ENCODE peak calls at places on chromosomes 3 and 15, in four cellular contexts. One of them, this sample, is unnamed.

GRCh38 chr15:52414936-52415335 is 113.7 kb downstream of the MYO5A start:
- DNase-seq in GM12878: no peak
- DNase-seq in HCT116: no peak
- DNase-seq in A549: no peak
- DNase-seq in this sample: no peak

GRCh38 chr3:46409735-46410489 is 2.9 kb downstream of the CCRL2 start:
- DNase-seq in A549: no peak
- DNase-seq in GM12878: no peak
- DNase-seq in HCT116: no peak
- DNase-seq in this sample: no peak

GRCh38 chr15:70047386-70048195 is 50.1 kb downstream of the TLE3 start:
- DNase-seq in A549: no peak
- DNase-seq in GM12878: no peak
- DNase-seq in HCT116: no peak
- DNase-seq in this sample: no peak

GRCh38 chr3:143306419-143306818 is 186.8 kb downstream of the CHST2 start:
- DNase-seq in GM12878: no peak
- DNase-seq in A549: no peak
- DNase-seq in HCT116: no peak
- DNase-seq in this sample: no peak

GRCh38 chr15:91124155-91124554 is 24.1 kb downstream of the SV2B start:
- DNase-seq in GM12878: no peak
- DNase-seq in HCT116: no peak
- DNase-seq in A549: no peak
- DNase-seq in this sample: no peak

GRCh38 chr3:22269827-22270226 is 518.8 kb upstream of the ZNF385D start:
- DNase-seq in GM12878: no peak
- DNase-seq in A549: no peak
- DNase-seq in HCT116: no peak
- DNase-seq in this sample: no peak

GRCh38 chr15:94844188-94844532 is 612.8 kb downstream of the MCTP2 start:
- DNase-seq in GM12878: no peak
- DNase-seq in HCT116: no peak
- DNase-seq in A549: no peak
- DNase-seq in this sample: no peak

GRCh38 chr3:197345381-197345780 is 47.0 kb upstream of the DLG1 start:
- DNase-seq in A549: no peak
- DNase-seq in GM12878: no peak
- DNase-seq in HCT116: no peak
- DNase-seq in this sample: no peak

GRCh38 chr15:68318008-68318835 is 40.7 kb downstream of the FEM1B start:
- DNase-seq in HCT116: no peak
- DNase-seq in GM12878: no peak
- DNase-seq in A549: no peak
- DNase-seq in this sample: no peak

GRCh38 chr3:85821130-85821756 is 862.5 kb downstream of the CADM2 start:
- DNase-seq in HCT116: no peak
- DNase-seq in GM12878: no peak
- DNase-seq in A549: peak
- DNase-seq in this sample: no peak

GRCh38 chr3:69444980-69445379 is 59.1 kb upstream of the FRMD4B start:
- DNase-seq in HCT116: no peak
- DNase-seq in GM12878: no peak
- DNase-seq in A549: no peak
- DNase-seq in this sample: no peak

GRCh38 chr3:60584250-60584649 is 667.0 kb downstream of the FHIT start:
- DNase-seq in A549: no peak
- DNase-seq in HCT116: no peak
- DNase-seq in GM12878: no peak
- DNase-seq in this sample: no peak

GRCh38 chr3:105094588-105094987 is 272.1 kb upstream of the ALCAM start:
- DNase-seq in HCT116: no peak
- DNase-seq in A549: no peak
- DNase-seq in GM12878: no peak
- DNase-seq in this sample: no peak

GRCh38 chr15:70200003-70200410 is 102.3 kb upstream of the TLE3 start:
- DNase-seq in A549: no peak
- DNase-seq in GM12878: no peak
- DNase-seq in HCT116: no peak
- DNase-seq in this sample: no peak

GRCh38 chr3:171317133-171317532 is 143.1 kb downstream of the TNIK start:
- DNase-seq in GM12878: no peak
- DNase-seq in HCT116: no peak
- DNase-seq in A549: no peak
- DNase-seq in this sample: no peak

GRCh38 chr3:32366638-32367368 is 24.9 kb upstream of the CMTM7 start:
- DNase-seq in GM12878: no peak
- DNase-seq in A549: no peak
- DNase-seq in HCT116: peak
- DNase-seq in this sample: no peak

GRCh38 chr3:48086736-48087470 is 70.7 kb upstream of the MAP4 start:
- DNase-seq in GM12878: no peak
- DNase-seq in HCT116: no peak
- DNase-seq in A549: peak
- DNase-seq in this sample: no peak

GRCh38 chr15:86553116-86553515 is 473.4 kb downstream of the AGBL1 start:
- DNase-seq in HCT116: no peak
- DNase-seq in GM12878: no peak
- DNase-seq in A549: no peak
- DNase-seq in this sample: no peak

GRCh38 chr15:101445109-101445508 is 44.4 kb downstream of the PCSK6 start:
- DNase-seq in HCT116: no peak
- DNase-seq in GM12878: no peak
- DNase-seq in A549: no peak
- DNase-seq in this sample: no peak

GRCh38 chr3:60792287-60792852 is 458.9 kb downstream of the FHIT start:
- DNase-seq in A549: no peak
- DNase-seq in HCT116: no peak
- DNase-seq in GM12878: no peak
- DNase-seq in this sample: no peak

GRCh38 chr15:40894689-40895308 is 549 bp downstream of the VPS18 start:
- DNase-seq in GM12878: no peak
- DNase-seq in A549: peak
- DNase-seq in HCT116: peak
- DNase-seq in this sample: peak

GRCh38 chr3:178334239-178334638 is 202.0 kb upstream of the KCNMB2 start:
- DNase-seq in HCT116: no peak
- DNase-seq in A549: no peak
- DNase-seq in GM12878: no peak
- DNase-seq in this sample: no peak

GRCh38 chr15:68113751-68114150 is 59.6 kb downstream of the PIAS1 start:
- DNase-seq in GM12878: no peak
- DNase-seq in A549: no peak
- DNase-seq in HCT116: no peak
- DNase-seq in this sample: peak

GRCh38 chr3:179304605-179305004 is 18.2 kb upstream of the ZNF639 start:
- DNase-seq in HCT116: no peak
- DNase-seq in GM12878: no peak
- DNase-seq in A549: no peak
- DNase-seq in this sample: no peak

GRCh38 chr15:91520848-91521247 is 332.7 kb upstream of the SLCO3A1 start:
- DNase-seq in A549: no peak
- DNase-seq in HCT116: no peak
- DNase-seq in GM12878: no peak
- DNase-seq in this sample: no peak

GRCh38 chr3:126525853-126526667 is 2.1 kb downstream of the CHST13 start:
- DNase-seq in GM12878: no peak
- DNase-seq in A549: no peak
- DNase-seq in HCT116: no peak
- DNase-seq in this sample: no peak

GRCh38 chr3:184154909-184155643 is at the start of gene DVL3:
- DNase-seq in A549: peak
- DNase-seq in GM12878: no peak
- DNase-seq in HCT116: no peak
- DNase-seq in this sample: peak

GRCh38 chr3:184158394-184158793 is 3.2 kb downstream of the DVL3 start:
- DNase-seq in HCT116: no peak
- DNase-seq in A549: no peak
- DNase-seq in GM12878: no peak
- DNase-seq in this sample: no peak

GRCh38 chr3:184156522-184156955 is 1.4 kb downstream of the DVL3 start:
- DNase-seq in GM12878: no peak
- DNase-seq in HCT116: no peak
- DNase-seq in A549: no peak
- DNase-seq in this sample: no peak

GRCh38 chr3:184157206-184157605 is 2.0 kb downstream of the DVL3 start:
- DNase-seq in HCT116: no peak
- DNase-seq in A549: no peak
- DNase-seq in GM12878: no peak
- DNase-seq in this sample: no peak

DNA sequence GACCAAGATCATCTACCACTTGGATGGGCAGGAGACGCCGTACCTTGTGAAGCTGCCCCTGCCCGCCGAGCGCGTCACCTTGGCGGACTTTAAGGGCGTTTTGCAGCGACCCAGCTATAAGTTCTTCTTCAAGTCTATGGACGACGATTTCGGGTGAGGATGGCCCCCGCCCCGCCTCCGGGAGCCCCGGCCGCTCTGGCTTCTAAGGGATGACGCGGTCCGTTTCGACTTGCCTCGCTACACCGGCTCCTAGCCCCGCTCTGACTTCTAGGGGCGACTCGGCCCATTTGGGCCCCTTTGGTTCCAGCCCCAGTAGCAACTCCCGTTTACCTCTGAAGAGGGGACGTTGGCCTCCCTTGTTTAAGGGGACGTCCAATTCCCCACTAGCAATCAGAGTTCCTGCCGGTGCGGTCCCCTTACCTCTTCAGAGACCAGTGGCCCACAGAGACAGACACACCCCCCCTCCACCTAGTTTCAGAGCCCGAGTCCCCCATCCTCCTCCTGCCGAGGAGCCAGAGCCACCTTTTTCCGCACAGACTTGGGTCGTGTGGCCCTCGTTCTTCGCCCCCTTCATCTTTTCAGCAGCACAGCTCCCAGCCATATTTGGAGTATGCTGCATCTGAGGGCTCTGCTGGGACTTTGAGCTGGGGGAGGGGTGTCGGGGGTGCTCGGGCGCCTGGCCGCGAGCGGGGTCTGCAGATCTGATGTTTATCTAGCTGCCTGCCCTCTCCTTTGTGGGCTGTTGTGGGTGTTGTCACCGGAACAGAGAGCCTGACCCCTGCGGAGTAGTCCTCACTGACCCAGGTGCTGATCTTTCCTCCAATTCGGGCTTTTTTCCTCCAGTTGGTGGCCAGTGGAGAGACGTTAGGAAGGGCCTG is 706 bp downstream of the DVL3 start:
- DNase-seq in GM12878: no peak
- DNase-seq in A549: no peak
- DNase-seq in HCT116: no peak
- DNase-seq in this sample: peak
- TF ChIP-seq REST in GM12878: peak
- TF ChIP-seq REST in A549: no peak
- TF ChIP-seq REST in HCT116: no peak
- TF ChIP-seq REST in this sample: peak

GRCh38 chr3:129549805-129550204 is 6.8 kb downstream of the H1-8 start:
- DNase-seq in GM12878: no peak
- DNase-seq in HCT116: no peak
- DNase-seq in A549: no peak
- DNase-seq in this sample: peak

GRCh38 chr3:129547241-129547640 is 4.3 kb downstream of the H1-8 start:
- DNase-seq in A549: no peak
- DNase-seq in GM12878: no peak
- DNase-seq in HCT116: no peak
- DNase-seq in this sample: no peak

GRCh38 chr3:129549006-129549800 is 6.2 kb downstream of the H1-8 start:
- DNase-seq in GM12878: no peak
- DNase-seq in A549: no peak
- DNase-seq in HCT116: no peak
- DNase-seq in this sample: peak

GRCh38 chr3:129552287-129553050 is 9.5 kb downstream of the H1-8 start:
- DNase-seq in HCT116: no peak
- DNase-seq in A549: no peak
- DNase-seq in GM12878: no peak
- DNase-seq in this sample: no peak

DNA sequence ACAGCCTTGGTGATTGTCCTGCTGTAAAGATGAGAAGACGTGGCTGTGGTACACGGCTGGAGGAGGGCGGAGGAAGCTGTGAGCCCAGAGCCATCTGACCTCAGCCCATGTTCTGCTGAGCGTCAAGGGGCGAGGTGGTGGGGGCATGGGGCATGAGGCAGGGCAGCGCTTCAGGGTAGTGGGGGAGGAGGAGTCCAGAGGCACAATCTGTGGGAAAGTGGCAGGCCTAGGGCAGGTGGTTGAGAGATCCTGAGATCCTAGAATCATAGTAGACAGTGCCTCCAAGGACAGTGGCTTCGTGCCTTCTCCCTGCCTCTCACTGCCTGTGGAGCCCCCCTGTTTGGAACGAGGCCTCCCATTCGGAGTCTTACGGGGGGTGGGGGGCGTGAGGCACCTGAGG is 5.6 kb downstream of the H1-8 start:
- DNase-seq in GM12878: no peak
- DNase-seq in A549: no peak
- DNase-seq in HCT116: no peak
- DNase-seq in this sample: no peak
- TF ChIP-seq REST in GM12878: no peak
- TF ChIP-seq REST in A549: no peak
- TF ChIP-seq REST in HCT116: no peak
- TF ChIP-seq REST in this sample: no peak

GRCh38 chr3:183949690-183950089 is 65.0 kb upstream of the PARL start:
- DNase-seq in A549: no peak
- DNase-seq in GM12878: no peak
- DNase-seq in HCT116: no peak
- DNase-seq in this sample: no peak
- TF ChIP-seq REST in A549: no peak
- TF ChIP-seq REST in GM12878: no peak
- TF ChIP-seq REST in HCT116: peak
- TF ChIP-seq REST in this sample: peak

DNA sequence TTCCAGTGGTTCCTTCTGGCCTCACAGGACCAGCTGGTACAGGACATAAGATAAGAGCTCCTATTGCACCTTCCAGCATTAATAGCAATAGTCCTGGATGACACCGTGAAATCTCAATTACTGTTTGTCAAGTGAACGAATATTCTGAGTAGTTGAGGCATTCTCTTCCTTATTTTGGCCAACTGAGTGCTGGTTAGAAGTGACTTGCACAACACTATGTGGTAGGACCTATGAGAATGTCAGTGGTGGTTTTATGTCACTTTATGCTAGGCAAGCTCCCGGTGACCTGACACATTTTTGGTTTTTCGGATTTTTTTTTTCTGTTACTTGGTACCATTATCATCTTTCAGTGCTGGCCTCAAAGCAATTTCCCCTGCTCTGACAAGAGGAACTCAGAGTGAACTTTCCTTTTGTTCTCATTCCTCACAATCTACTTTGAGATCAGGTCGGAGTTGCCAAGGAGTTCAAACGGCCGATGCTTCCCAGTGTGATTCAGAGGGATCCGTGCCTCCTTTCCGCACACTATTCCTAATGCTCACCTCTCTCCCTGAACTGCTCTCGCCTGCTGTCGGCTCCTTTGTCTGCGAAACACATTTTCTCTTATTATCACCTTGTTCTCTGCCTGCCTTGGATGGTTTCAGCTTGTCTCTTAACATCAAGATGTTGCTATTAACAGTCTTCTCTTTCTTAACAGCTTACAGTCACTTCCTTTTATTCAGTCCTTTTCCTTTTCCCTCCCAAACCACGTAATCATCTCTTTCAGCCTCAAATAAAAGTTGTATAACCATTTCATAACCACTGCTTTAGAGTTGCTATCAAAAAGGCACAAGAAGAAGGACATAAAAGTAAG is 35.8 kb downstream of the QTRT2 start:
- DNase-seq in GM12878: no peak
- DNase-seq in HCT116: no peak
- DNase-seq in A549: no peak
- DNase-seq in this sample: peak
- TF ChIP-seq REST in GM12878: no peak
- TF ChIP-seq REST in HCT116: no peak
- TF ChIP-seq REST in A549: no peak
- TF ChIP-seq REST in this sample: no peak

This sample was measured in HL-60.